ENCODE peak calls at places on chromosome X, in five cellular contexts. One of them, this sample, is unnamed.
A peak's percentile ranks its signal among the peaks of the same experiment; 100 is the strongest.

GRCh38 chrX:18410038-18410437 is 15.4 kb upstream of the CDKL5 start:
- DNase-seq in colonic mucosa: no peak
- DNase-seq in CD8-positive, alpha-beta T cell: no peak
- DNase-seq in breast epithelium: no peak
- DNase-seq in brain microvascular endothelial cell: peak; percentile 36
- DNase-seq in this sample: no peak

GRCh38 chrX:10509397-10509796 is 111.0 kb downstream of the MID1 start:
- DNase-seq in colonic mucosa: no peak
- DNase-seq in CD8-positive, alpha-beta T cell: no peak
- DNase-seq in breast epithelium: no peak
- DNase-seq in brain microvascular endothelial cell: no peak
- DNase-seq in this sample: no peak

GRCh38 chrX:150036181-150036580 is 97.9 kb upstream of the EOLA2 start:
- DNase-seq in colonic mucosa: peak; percentile 55
- DNase-seq in CD8-positive, alpha-beta T cell: no peak
- DNase-seq in breast epithelium: no peak
- DNase-seq in brain microvascular endothelial cell: peak; percentile 65
- DNase-seq in this sample: no peak

GRCh38 chrX:143648705-143649104 is 12.8 kb upstream of the SLITRK4 start:
- DNase-seq in colonic mucosa: no peak
- DNase-seq in CD8-positive, alpha-beta T cell: no peak
- DNase-seq in breast epithelium: no peak
- DNase-seq in brain microvascular endothelial cell: no peak
- DNase-seq in this sample: no peak

GRCh38 chrX:13750204-13750603 is 15.7 kb downstream of the OFD1 start:
- DNase-seq in colonic mucosa: no peak
- DNase-seq in CD8-positive, alpha-beta T cell: no peak
- DNase-seq in breast epithelium: no peak
- DNase-seq in brain microvascular endothelial cell: peak; percentile 49
- DNase-seq in this sample: no peak

GRCh38 chrX:14050704-14051103 is 21.0 kb upstream of the GEMIN8 start:
- DNase-seq in colonic mucosa: no peak
- DNase-seq in CD8-positive, alpha-beta T cell: no peak
- DNase-seq in breast epithelium: no peak
- DNase-seq in brain microvascular endothelial cell: no peak
- DNase-seq in this sample: no peak

GRCh38 chrX:37995428-37995827 is 10.9 kb upstream of the SYTL5 start:
- DNase-seq in colonic mucosa: no peak
- DNase-seq in CD8-positive, alpha-beta T cell: no peak
- DNase-seq in breast epithelium: no peak
- DNase-seq in brain microvascular endothelial cell: no peak
- DNase-seq in this sample: no peak

GRCh38 chrX:50068293-50068568 is 132.6 kb downstream of the AKAP4 start:
- DNase-seq in colonic mucosa: no peak
- DNase-seq in CD8-positive, alpha-beta T cell: no peak
- DNase-seq in breast epithelium: no peak
- DNase-seq in brain microvascular endothelial cell: peak; percentile 16
- DNase-seq in this sample: no peak

GRCh38 chrX:153870791-153871360 is 15.1 kb downstream of the L1CAM start:
- DNase-seq in colonic mucosa: no peak
- DNase-seq in CD8-positive, alpha-beta T cell: no peak
- DNase-seq in breast epithelium: no peak
- DNase-seq in brain microvascular endothelial cell: no peak
- DNase-seq in this sample: no peak

GRCh38 chrX:52346462-52347165 is 22.2 kb upstream of the XAGE2 start:
- DNase-seq in colonic mucosa: no peak
- DNase-seq in CD8-positive, alpha-beta T cell: no peak
- DNase-seq in breast epithelium: no peak
- DNase-seq in brain microvascular endothelial cell: peak; percentile 7
- DNase-seq in this sample: no peak

GRCh38 chrX:78165425-78165824 is 26.0 kb upstream of the TAF9B start:
- DNase-seq in colonic mucosa: no peak
- DNase-seq in CD8-positive, alpha-beta T cell: no peak
- DNase-seq in breast epithelium: no peak
- DNase-seq in brain microvascular endothelial cell: no peak
- DNase-seq in this sample: no peak

GRCh38 chrX:140709421-140709846 is at the start of gene LINC00632:
- DNase-seq in colonic mucosa: no peak
- DNase-seq in CD8-positive, alpha-beta T cell: no peak
- DNase-seq in breast epithelium: no peak
- DNase-seq in brain microvascular endothelial cell: no peak
- DNase-seq in this sample: no peak

GRCh38 chrX:155434906-155435743 is 23.3 kb downstream of the F8A3 start:
- DNase-seq in colonic mucosa: no peak
- DNase-seq in CD8-positive, alpha-beta T cell: no peak
- DNase-seq in breast epithelium: no peak
- DNase-seq in brain microvascular endothelial cell: no peak
- DNase-seq in this sample: no peak

GRCh38 chrX:3250946-3251345 is 95.5 kb downstream of the MXRA5 start:
- DNase-seq in colonic mucosa: no peak
- DNase-seq in CD8-positive, alpha-beta T cell: no peak
- DNase-seq in breast epithelium: no peak
- DNase-seq in brain microvascular endothelial cell: peak; percentile 6
- DNase-seq in this sample: no peak

GRCh38 chrX:3244203-3244743 is 102.2 kb downstream of the MXRA5 start:
- DNase-seq in colonic mucosa: no peak
- DNase-seq in CD8-positive, alpha-beta T cell: no peak
- DNase-seq in breast epithelium: no peak
- DNase-seq in brain microvascular endothelial cell: peak; percentile 68
- DNase-seq in this sample: no peak

GRCh38 chrX:3244955-3245354 is 101.5 kb downstream of the MXRA5 start:
- DNase-seq in colonic mucosa: no peak
- DNase-seq in CD8-positive, alpha-beta T cell: no peak
- DNase-seq in breast epithelium: peak; percentile 17
- DNase-seq in brain microvascular endothelial cell: no peak
- DNase-seq in this sample: no peak
- TF ChIP-seq CTCF in colonic mucosa: no peak
- TF ChIP-seq CTCF in CD8-positive, alpha-beta T cell: no peak
- TF ChIP-seq CTCF in breast epithelium: no peak
- TF ChIP-seq CTCF in brain microvascular endothelial cell: peak; percentile 31
- TF ChIP-seq CTCF in this sample: no peak

GRCh38 chrX:115178473-115178872 is 10.7 kb upstream of the RBMXL3 start:
- DNase-seq in colonic mucosa: no peak
- DNase-seq in CD8-positive, alpha-beta T cell: no peak
- DNase-seq in breast epithelium: no peak
- DNase-seq in brain microvascular endothelial cell: no peak
- DNase-seq in this sample: no peak

GRCh38 chrX:115177941-115178340 is 11.3 kb upstream of the RBMXL3 start:
- DNase-seq in colonic mucosa: no peak
- DNase-seq in CD8-positive, alpha-beta T cell: no peak
- DNase-seq in breast epithelium: no peak
- DNase-seq in brain microvascular endothelial cell: no peak
- DNase-seq in this sample: no peak

GRCh38 chrX:115173181-115173580 is 16.0 kb upstream of the RBMXL3 start:
- DNase-seq in colonic mucosa: no peak
- DNase-seq in CD8-positive, alpha-beta T cell: no peak
- DNase-seq in breast epithelium: no peak
- DNase-seq in brain microvascular endothelial cell: no peak
- DNase-seq in this sample: no peak

GRCh38 chrX:115174548-115174947 is 14.7 kb upstream of the RBMXL3 start:
- DNase-seq in colonic mucosa: no peak
- DNase-seq in CD8-positive, alpha-beta T cell: no peak
- DNase-seq in breast epithelium: no peak
- DNase-seq in brain microvascular endothelial cell: no peak
- DNase-seq in this sample: no peak
- TF ChIP-seq CTCF in colonic mucosa: no peak
- TF ChIP-seq CTCF in CD8-positive, alpha-beta T cell: no peak
- TF ChIP-seq CTCF in breast epithelium: no peak
- TF ChIP-seq CTCF in brain microvascular endothelial cell: no peak
- TF ChIP-seq CTCF in this sample: no peak

DNA sequence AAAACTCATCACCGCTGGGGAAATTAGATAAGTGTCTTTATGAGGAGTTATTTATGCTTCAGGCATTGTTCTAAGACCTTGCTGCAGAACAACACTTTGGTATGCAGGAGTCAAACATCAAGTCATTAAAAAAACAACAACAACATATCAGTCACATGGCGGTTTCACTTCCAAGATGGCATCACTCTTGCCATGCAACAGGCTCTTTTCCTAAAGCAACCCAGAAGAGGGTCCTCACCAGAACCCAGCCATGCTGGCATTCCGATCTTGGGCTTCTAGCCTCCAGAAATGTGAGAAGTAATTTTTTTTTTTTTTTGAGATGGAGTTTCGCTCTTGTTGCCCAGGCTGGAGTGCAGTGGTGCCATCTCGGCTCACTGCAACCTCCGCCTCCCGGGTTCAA is 8.7 kb upstream of the RBMX start:
- DNase-seq in colonic mucosa: no peak
- DNase-seq in CD8-positive, alpha-beta T cell: no peak
- DNase-seq in breast epithelium: no peak
- DNase-seq in brain microvascular endothelial cell: no peak
- DNase-seq in this sample: no peak
- TF ChIP-seq CTCF in colonic mucosa: no peak
- TF ChIP-seq CTCF in CD8-positive, alpha-beta T cell: no peak
- TF ChIP-seq CTCF in breast epithelium: no peak
- TF ChIP-seq CTCF in brain microvascular endothelial cell: no peak
- TF ChIP-seq CTCF in this sample: no peak

DNA sequence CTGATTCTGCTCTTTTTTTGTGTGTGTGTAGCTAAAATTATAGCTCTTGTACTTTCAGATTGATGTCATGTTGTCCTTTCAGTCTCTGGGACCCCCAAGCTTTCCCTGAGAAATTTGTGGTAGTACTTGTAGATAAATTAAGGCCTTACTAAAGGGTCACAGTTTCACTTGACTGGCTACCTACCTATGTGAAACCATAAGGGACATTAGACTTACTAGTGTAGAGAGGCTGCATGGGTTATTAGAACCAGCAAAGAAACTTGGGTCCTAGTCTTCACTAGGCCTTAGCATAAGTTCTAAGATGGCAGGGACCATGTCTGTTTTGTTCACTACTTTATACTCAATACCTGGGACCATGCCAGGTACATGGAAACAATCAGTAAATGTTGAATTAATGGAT is 21.4 kb downstream of the WDR44 start:
- DNase-seq in colonic mucosa: no peak
- DNase-seq in CD8-positive, alpha-beta T cell: no peak
- DNase-seq in breast epithelium: no peak
- DNase-seq in brain microvascular endothelial cell: no peak
- DNase-seq in this sample: no peak
- TF ChIP-seq CTCF in colonic mucosa: no peak
- TF ChIP-seq CTCF in CD8-positive, alpha-beta T cell: no peak
- TF ChIP-seq CTCF in breast epithelium: no peak
- TF ChIP-seq CTCF in brain microvascular endothelial cell: no peak
- TF ChIP-seq CTCF in this sample: no peak

GRCh38 chrX:108297290-108297689 is 140.9 kb downstream of the COL4A6 start:
- DNase-seq in colonic mucosa: no peak
- DNase-seq in CD8-positive, alpha-beta T cell: no peak
- DNase-seq in breast epithelium: no peak
- DNase-seq in brain microvascular endothelial cell: no peak
- DNase-seq in this sample: no peak
- TF ChIP-seq CTCF in colonic mucosa: no peak
- TF ChIP-seq CTCF in CD8-positive, alpha-beta T cell: no peak
- TF ChIP-seq CTCF in breast epithelium: no peak
- TF ChIP-seq CTCF in brain microvascular endothelial cell: peak; percentile 22
- TF ChIP-seq CTCF in this sample: no peak

GRCh38 chrX:80432441-80432840 is 12.2 kb downstream of the TENT5D start:
- DNase-seq in colonic mucosa: no peak
- DNase-seq in CD8-positive, alpha-beta T cell: no peak
- DNase-seq in breast epithelium: no peak
- DNase-seq in brain microvascular endothelial cell: no peak
- DNase-seq in this sample: no peak
- TF ChIP-seq CTCF in colonic mucosa: no peak
- TF ChIP-seq CTCF in CD8-positive, alpha-beta T cell: no peak
- TF ChIP-seq CTCF in breast epithelium: no peak
- TF ChIP-seq CTCF in brain microvascular endothelial cell: no peak
- TF ChIP-seq CTCF in this sample: no peak

GRCh38 chrX:105190252-105190853 is 30.1 kb downstream of the TEX13A start:
- DNase-seq in colonic mucosa: peak; percentile 28
- DNase-seq in CD8-positive, alpha-beta T cell: no peak
- DNase-seq in breast epithelium: no peak
- DNase-seq in brain microvascular endothelial cell: peak; percentile 40
- DNase-seq in this sample: no peak

GRCh38 chrX:105189093-105189492 is 31.4 kb downstream of the TEX13A start:
- DNase-seq in colonic mucosa: no peak
- DNase-seq in CD8-positive, alpha-beta T cell: no peak
- DNase-seq in breast epithelium: no peak
- DNase-seq in brain microvascular endothelial cell: no peak
- DNase-seq in this sample: no peak

DNA sequence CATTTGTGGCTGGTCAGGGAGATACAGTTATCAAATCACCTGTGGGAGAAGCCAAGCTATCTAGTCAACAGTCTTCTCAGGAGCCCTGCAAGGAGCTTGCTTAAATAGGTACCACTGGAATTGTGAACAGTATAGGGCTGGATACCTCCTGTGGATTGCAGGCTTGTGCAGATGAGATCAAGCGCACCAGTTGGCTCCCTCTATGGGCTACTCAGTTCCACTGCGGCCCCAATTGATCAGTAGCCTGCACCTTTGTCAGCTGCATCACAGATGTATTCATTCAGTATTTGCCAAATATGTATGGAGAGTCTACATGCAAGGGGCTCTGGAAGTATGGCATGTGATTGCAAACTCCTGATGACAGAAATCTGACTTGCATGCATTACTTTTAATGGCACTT is 28.6 kb downstream of the TEX13A start:
- DNase-seq in colonic mucosa: no peak
- DNase-seq in CD8-positive, alpha-beta T cell: no peak
- DNase-seq in breast epithelium: no peak
- DNase-seq in brain microvascular endothelial cell: peak; percentile 3
- DNase-seq in this sample: no peak
- TF ChIP-seq CTCF in colonic mucosa: peak; percentile 22
- TF ChIP-seq CTCF in CD8-positive, alpha-beta T cell: no peak
- TF ChIP-seq CTCF in breast epithelium: no peak
- TF ChIP-seq CTCF in brain microvascular endothelial cell: peak; percentile 71
- TF ChIP-seq CTCF in this sample: no peak

This sample was measured in activated B cell treated with CpG ODN at 0.5 μM for 24 hours.